ENCODE peak calls at places on chromosomes 3 and 15, in seven cellular contexts. B is Caco-2; M is GM12892; Z is T-cell; X is fibroblast of lung; A is NCI-H1092; S is activated CD4-positive, alpha-beta T cell treated with anti-CD3 and anti-CD28 coated beads, Interleukin-2, amount 50 U/mL, for 4 hours. O is an unnamed sample.
A peak's percentile ranks its signal among the peaks of the same experiment; 100 is the strongest.

GRCh38 chr3:46960081-46960701 is 16.4 kb downstream of the CCDC12 start:
- DNase-seq in Z (no peak), A (no peak), B (no peak), S (no peak), X (peak; percentile 26), M (no peak), O (no peak)

GRCh38 chr15:90389513-90389912 is 1.5 kb downstream of the IQGAP1 start:
- DNase-seq in B (no peak), M (no peak), Z (no peak), S (no peak), A (no peak), X (no peak), O (no peak)

GRCh38 chr3:184241447-184242296 is 7.1 kb downstream of the ALG3 start:
- DNase-seq in Z (no peak), A (no peak), B (peak; percentile 48), S (no peak), X (peak; percentile 30), M (no peak), O (no peak)

GRCh38 chr15:95620934-95621579 is 709.4 kb upstream of the NR2F2 start:
- DNase-seq in M (no peak), A (no peak), Z (no peak), S (no peak), B (no peak), X (peak; percentile 78), O (no peak)

GRCh38 chr3:33360136-33360825 is 79.9 kb downstream of the UBP1 start:
- DNase-seq in X (peak; percentile 34), A (no peak), S (no peak), B (no peak), M (no peak), Z (no peak), O (no peak)

GRCh38 chr3:149752788-149753136 is 473 bp upstream of the COMMD2 start:
- DNase-seq in M (no peak), B (peak; percentile 6), Z (no peak), A (no peak), S (no peak), X (no peak), O (no peak)

GRCh38 chr15:57591237-57591821 is 375 bp upstream of the MYZAP start:
- DNase-seq in A (no peak), S (no peak), X (no peak), Z (no peak), B (no peak), M (no peak), O (no peak)

GRCh38 chr3:81726132-81726531 is 35.3 kb downstream of the GBE1 start:
- DNase-seq in M (no peak), S (no peak), Z (no peak), B (no peak), A (no peak), X (peak; percentile 48), O (no peak)

GRCh38 chr3:149969110-149969944 is 1.4 kb downstream of the PFN2 start:
- DNase-seq in Z (no peak), A (peak; percentile 10), X (peak; percentile 86), M (no peak), B (peak; percentile 65), S (no peak), O (no peak)

GRCh38 chr3:189978753-189979152 is 141.9 kb downstream of the P3H2 start:
- DNase-seq in S (no peak), M (no peak), X (no peak), A (no peak), Z (no peak), B (no peak), O (no peak)

GRCh38 chr3:100796556-100796955 is 87.3 kb downstream of the TFG start:
- DNase-seq in M (no peak), Z (no peak), B (no peak), A (no peak), S (no peak), X (peak; percentile 52), O (no peak)

GRCh38 chr15:25664761-25665160 is 198.4 kb downstream of the ATP10A start:
- DNase-seq in M (no peak), X (no peak), A (no peak), Z (no peak), S (no peak), B (no peak), O (no peak)

GRCh38 chr3:107987036-107987557 is 103.7 kb downstream of the CD47 start:
- DNase-seq in B (no peak), Z (no peak), A (no peak), M (no peak), X (peak; percentile 98), S (no peak), O (no peak)

O was measured in naive B cell.